ENCODE peak calls at places on chromosomes 11 and 22, in nine cellular contexts. L is neural progenitor cell; F is dorsolateral prefrontal cortex; S is MCF 10A; C is dermis microvascular lymphatic vessel endothelial cell; U is germinal center; H is activated effector memory CD4-positive, alpha-beta T cell treated with anti-CD3 and anti-CD28 coated beads, Interleukin-2, amount 50 U/mL, for 16 hours; Q is brain pericyte; P is fibroblast of the conjunctiva. A is an unnamed sample.
A peak's percentile ranks its signal among the peaks of the same experiment; 100 is the strongest.

GRCh38 chr11:46723359-46723680 is 4.3 kb downstream of the F2 start:
- DNase-seq in L (no peak), S (no peak), Q (no peak), F (no peak), U (no peak), C (no peak), P (no peak), H (no peak), A (no peak)

GRCh38 chr11:2547806-2548205 is 103.0 kb downstream of the KCNQ1 start:
- DNase-seq in F (peak; percentile 28), Q (no peak), L (no peak), C (no peak), P (no peak), H (peak; percentile 47), S (no peak), U (no peak), A (no peak)

GRCh38 chr11:48170176-48170839 is 46.3 kb upstream of the OR4B1 start:
- DNase-seq in U (no peak), P (no peak), C (no peak), S (no peak), L (peak; percentile 6), H (no peak), F (no peak), Q (no peak), A (no peak)

GRCh38 chr11:56886465-56886864 is 102.2 kb upstream of the OR5AK2 start:
- DNase-seq in U (no peak), Q (no peak), H (no peak), F (no peak), P (no peak), S (no peak), L (no peak), C (no peak), A (no peak)

GRCh38 chr11:61505106-61505505 is 3.4 kb upstream of the LRRC10B start:
- DNase-seq in F (no peak), Q (no peak), H (no peak), P (no peak), C (no peak), S (no peak), U (no peak), L (no peak), A (no peak)

GRCh38 chr11:1733009-1733715 is 17.2 kb downstream of the IFITM10 start:
- DNase-seq in H (peak; percentile 19), P (no peak), C (no peak), S (no peak), L (no peak), U (no peak), F (no peak), Q (no peak), A (no peak)

GRCh38 chr11:2586091-2586792 is 113.6 kb downstream of the KCNQ1OT1 start:
- DNase-seq in F (peak; percentile 34), Q (no peak), L (no peak), H (peak; percentile 57), S (no peak), C (no peak), U (no peak), P (no peak), A (no peak)

GRCh38 chr11:104522650-104523049 is 358.7 kb upstream of the PDGFD start:
- DNase-seq in Q (no peak), H (no peak), P (no peak), U (no peak), F (no peak), S (no peak), C (no peak), L (no peak), A (no peak)

GRCh38 chr11:120499859-120500258 is 11.7 kb upstream of the GRIK4 start:
- DNase-seq in S (no peak), H (no peak), U (no peak), C (no peak), L (no peak), P (no peak), Q (no peak), F (no peak), A (no peak)

GRCh38 chr11:123377355-123377754 is 52.7 kb upstream of the GRAMD1B start:
- DNase-seq in Q (no peak), U (no peak), S (no peak), L (no peak), P (no peak), F (no peak), C (no peak), H (no peak), A (no peak)

GRCh38 chr22:23110190-23110921 is 31.4 kb downstream of the RSPH14 start:
- DNase-seq in U (no peak), P (no peak), L (no peak), H (no peak), C (peak; percentile 12), S (no peak), Q (no peak), F (no peak), A (peak; percentile 46)

GRCh38 chr11:64762916-64763803 is 3.4 kb upstream of the PYGM start:
- DNase-seq in P (no peak), Q (no peak), F (no peak), S (no peak), L (peak; percentile 47), C (no peak), H (peak; percentile 65), U (no peak), A (peak; percentile 32)

GRCh38 chr11:42620796-42621195 is 691.0 kb upstream of the API5 start:
- DNase-seq in H (no peak), L (no peak), U (no peak), C (no peak), P (no peak), Q (no peak), F (no peak), S (no peak), A (no peak)

GRCh38 chr22:45528046-45528445 is 25.4 kb downstream of the FBLN1 start:
- DNase-seq in U (no peak), C (no peak), H (no peak), Q (no peak), F (no peak), P (no peak), L (no peak), S (no peak), A (no peak)

GRCh38 chr22:21755855-21756284 is 20.3 kb upstream of the YPEL1 start:
- DNase-seq in L (no peak), P (no peak), Q (peak; percentile 21), H (no peak), F (no peak), C (no peak), U (no peak), S (peak; percentile 2), A (peak; percentile 58)

GRCh38 chr22:49437956-49438355 is 389.7 kb downstream of the BRD1 start:
- DNase-seq in S (no peak), Q (no peak), F (peak; percentile 15), L (no peak), P (no peak), C (no peak), U (no peak), H (peak; percentile 49), A (no peak)